ENCODE peak calls at places on chromosomes 2 and 18, in nine cellular contexts. A, U, L, Y, H, B, Z, I and F are unnamed samples.

GRCh38 chr2:64442277-64442676 is 11.7 kb upstream of the LGALSL start:
- DNase-seq in A (no peak), U (no peak), L (no peak), Y (no peak), H (no peak), B (no peak), Z (no peak), I (no peak), F (no peak)

GRCh38 chr18:12307871-12308385 is at the start of gene TUBB6:
- DNase-seq in A (no peak), U (no peak), L (peak; percentile 75), Y (peak; percentile 72), H (peak; percentile 95), B (peak; percentile 80), Z (peak; percentile 54), I (peak; percentile 84), F (no peak)

GRCh38 chr2:241354668-241355658 is 1.1 kb upstream of the FARP2 start:
- DNase-seq in A (peak; percentile 59), U (peak; percentile 86), L (peak; percentile 79), Y (peak; percentile 94), H (no peak), B (peak; percentile 70), Z (peak; percentile 57), I (peak; percentile 79), F (peak; percentile 56)

GRCh38 chr2:32357545-32358482 is 991 bp downstream of the BIRC6 start:
- DNase-seq in A (peak; percentile 17), U (no peak), L (peak; percentile 25), Y (peak; percentile 67), H (peak; percentile 52), B (peak; percentile 38), Z (peak; percentile 29), I (peak; percentile 43), F (peak; percentile 34)

GRCh38 chr2:127913808-127914457 is 28.2 kb upstream of the AMMECR1L start:
- DNase-seq in A (no peak), U (no peak), L (no peak), Y (no peak), H (no peak), B (no peak), Z (no peak), I (no peak), F (no peak)

GRCh38 chr2:190065839-190066238 is 3.3 kb upstream of the MSTN start:
- DNase-seq in A (no peak), U (no peak), L (no peak), Y (no peak), H (no peak), B (no peak), Z (no peak), I (peak; percentile 4), F (no peak)

GRCh38 chr2:11537951-11538350 is 4.1 kb downstream of the GREB1 start:
- DNase-seq in A (no peak), U (no peak), L (no peak), Y (no peak), H (no peak), B (no peak), Z (no peak), I (no peak), F (no peak)

GRCh38 chr2:112032615-112033457 is 22.2 kb upstream of the TMEM87B start:
- DNase-seq in A (no peak), U (no peak), L (peak; percentile 91), Y (peak; percentile 61), H (no peak), B (peak; percentile 74), Z (no peak), I (peak; percentile 84), F (no peak)

GRCh38 chr2:70962885-70963878 is 15.2 kb upstream of the ANKRD53 start:
- DNase-seq in A (no peak), U (peak; percentile 59), L (no peak), Y (no peak), H (no peak), B (no peak), Z (no peak), I (no peak), F (no peak)

GRCh38 chr2:42828487-42829416 is 36.4 kb upstream of the HAAO start:
- DNase-seq in A (peak; percentile 58), U (peak; percentile 83), L (peak; percentile 82), Y (peak; percentile 86), H (peak; percentile 82), B (peak; percentile 84), Z (peak; percentile 68), I (peak; percentile 80), F (peak; percentile 71)

GRCh38 chr18:48902856-48903601 is 47.7 kb downstream of the SMAD7 start:
- DNase-seq in A (no peak), U (no peak), L (peak; percentile 81), Y (peak; percentile 52), H (no peak), B (peak; percentile 74), Z (no peak), I (peak; percentile 76), F (no peak)

DNA sequence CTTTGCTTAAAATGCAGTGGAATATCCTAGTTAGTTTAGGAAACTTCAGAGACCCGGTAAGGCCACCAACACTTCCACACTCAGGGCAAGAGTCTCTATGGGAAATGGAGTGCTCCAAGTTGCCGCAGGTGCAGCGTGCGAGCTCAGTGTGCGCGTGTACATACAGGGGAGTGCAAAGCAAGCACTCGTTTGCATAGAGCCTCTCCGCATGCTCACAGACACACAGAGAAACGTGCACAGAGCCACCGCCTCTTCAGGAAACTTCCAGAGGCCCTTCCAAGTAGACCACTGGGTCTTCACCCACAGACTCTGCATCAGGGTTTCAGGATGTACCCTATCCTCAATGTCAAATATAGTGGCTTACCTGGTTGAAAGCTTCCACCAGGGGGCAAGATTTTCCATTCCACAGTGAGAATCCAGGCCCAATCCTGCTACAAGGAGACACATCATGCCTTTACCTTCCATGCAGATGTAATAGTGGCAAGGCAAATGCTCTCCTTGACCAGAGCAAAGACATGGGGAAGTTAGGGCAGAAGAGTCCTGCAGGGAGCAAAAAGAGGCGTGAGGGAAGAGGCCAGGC is 513.0 kb upstream of the MYT1L start:
- DNase-seq in A (no peak), U (no peak), L (no peak), Y (no peak), H (no peak), B (no peak), Z (no peak), I (no peak), F (no peak)
- TF ChIP-seq CTCF in A (no peak), U (peak; percentile 60), L (no peak), Y (no peak), H (peak; percentile 54), B (no peak), Z (peak; percentile 54), I (no peak), F (peak; percentile 61)

GRCh38 chr2:47402555-47402804 is 476 bp upstream of the MSH2 start:
- DNase-seq in A (no peak), U (no peak), L (peak; percentile 48), Y (no peak), H (no peak), B (no peak), Z (no peak), I (peak; percentile 25), F (no peak)

GRCh38 chr2:47403829-47404228 is 873 bp downstream of the MSH2 start:
- DNase-seq in A (no peak), U (no peak), L (peak; percentile 21), Y (no peak), H (no peak), B (no peak), Z (no peak), I (no peak), F (no peak)

GRCh38 chr2:47401789-47402554 is 984 bp upstream of the MSH2 start:
- DNase-seq in A (no peak), U (no peak), L (no peak), Y (no peak), H (no peak), B (no peak), Z (no peak), I (no peak), F (no peak)

GRCh38 chr2:47404356-47404755 is 1.4 kb downstream of the MSH2 start:
- DNase-seq in A (no peak), U (no peak), L (no peak), Y (no peak), H (no peak), B (no peak), Z (no peak), I (no peak), F (no peak)

GRCh38 chr2:47402805-47403691 is at the start of gene MSH2:
- DNase-seq in A (peak; percentile 83), U (peak; percentile 90), L (peak; percentile 88), Y (peak; percentile 96), H (peak; percentile 97), B (peak; percentile 90), Z (peak; percentile 79), I (peak; percentile 92), F (peak; percentile 81)
- TF ChIP-seq CTCF in A (no peak), U (no peak), L (no peak), Y (no peak), H (no peak), B (no peak), Z (no peak), I (no peak), F (peak; percentile 21)

DNA sequence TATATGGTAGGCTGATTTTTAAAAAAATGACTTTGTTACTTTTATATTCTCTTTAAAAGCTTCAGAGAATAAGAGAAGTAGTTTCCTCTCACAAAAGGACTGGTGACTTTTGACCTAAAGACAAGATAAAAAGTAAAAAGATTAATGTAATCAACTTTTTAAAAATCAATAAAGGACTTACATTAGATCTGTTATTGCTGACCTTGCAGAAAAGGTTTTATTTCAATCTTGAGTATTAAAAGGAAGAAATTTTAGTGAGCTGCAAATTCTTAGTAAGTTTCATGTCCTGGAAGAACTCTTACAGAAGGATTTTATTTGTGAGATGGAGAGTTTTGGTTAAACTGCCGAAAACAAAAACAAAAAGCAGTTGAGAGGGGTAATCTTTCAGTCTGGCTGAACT is 2.2 kb upstream of the GAREM1 start:
- DNase-seq in A (no peak), U (no peak), L (no peak), Y (no peak), H (no peak), B (no peak), Z (no peak), I (no peak), F (no peak)
- TF ChIP-seq CTCF in A (no peak), U (no peak), L (no peak), Y (no peak), H (no peak), B (no peak), Z (no peak), I (no peak), F (no peak)

GRCh38 chr2:49770919-49771318 is 616.6 kb upstream of the FSHR start:
- DNase-seq in A (no peak), U (no peak), L (peak; percentile 9), Y (peak; percentile 49), H (no peak), B (no peak), Z (peak; percentile 53), I (peak; percentile 14), F (peak; percentile 46)
- TF ChIP-seq CTCF in A (no peak), U (peak; percentile 75), L (peak; percentile 20), Y (peak; percentile 73), H (peak; percentile 49), B (no peak), Z (peak; percentile 71), I (peak; percentile 13), F (peak; percentile 79)